ENCODE peak calls at places on chromosomes 2 and 18, in five cellular contexts. E is heart left ventricle, G is mesendoderm, W is lower lobe of right lung, H is RWPE1. R is an unnamed sample.

GRCh38 chr2:119609337-119609736 is 65.1 kb downstream of the CFAP221 start:
- DNase-seq in E (no peak), H (no peak), W (no peak), G (no peak), R (no peak)

GRCh38 chr2:109371481-109372170 is 242.1 kb downstream of the SEPTIN10 start:
- DNase-seq in W (no peak), H (no peak), E (no peak), G (no peak), R (no peak)

GRCh38 chr2:143745060-143745459 is 615.8 kb downstream of the ARHGAP15 start:
- DNase-seq in W (no peak), G (peak; percentile 92), E (no peak), H (no peak), R (no peak)

GRCh38 chr18:40974448-40974847 is 980.6 kb upstream of the PIK3C3 start:
- DNase-seq in E (no peak), G (no peak), W (no peak), H (no peak), R (no peak)

GRCh38 chr18:57077786-57078552 is 68.9 kb upstream of the BOD1L2 start:
- DNase-seq in H (no peak), W (no peak), E (no peak), G (no peak), R (no peak)

GRCh38 chr2:59664946-59665345 is 888.5 kb downstream of the BCL11A start:
- DNase-seq in G (no peak), H (no peak), E (no peak), W (no peak), R (no peak)

GRCh38 chr2:74712223-74713053 is 58.4 kb downstream of the SEMA4F start:
- DNase-seq in H (peak; percentile 41), E (no peak), W (no peak), G (no peak), R (peak; percentile 66)

GRCh38 chr18:57708288-57708687 is 86.7 kb upstream of the NARS1 start:
- DNase-seq in H (no peak), G (no peak), W (no peak), E (no peak), R (no peak)

GRCh38 chr18:36212301-36212977 is 25.1 kb downstream of the MOCOS start:
- DNase-seq in W (no peak), E (no peak), H (no peak), G (no peak), R (no peak)

GRCh38 chr2:220662415-220662814 is 909.7 kb downstream of the EPHA4 start:
- DNase-seq in H (no peak), W (no peak), G (no peak), E (no peak), R (no peak)

GRCh38 chr2:197538412-197538811 is 22.5 kb downstream of the MOB4 start:
- DNase-seq in G (no peak), W (no peak), H (no peak), E (no peak), R (no peak)

GRCh38 chr2:30782124-30782523 is 25.1 kb downstream of the CAPN13 start:
- DNase-seq in W (no peak), G (no peak), H (no peak), E (no peak), R (no peak)

GRCh38 chr18:54260376-54261072 is 8.8 kb upstream of the POLI start:
- DNase-seq in E (no peak), H (peak; percentile 43), W (peak; percentile 69), G (no peak), R (peak; percentile 67)

GRCh38 chr2:151176661-151177060 is 85.0 kb downstream of the RBM43 start:
- DNase-seq in E (no peak), G (peak; percentile 29), W (no peak), H (no peak), R (no peak)

GRCh38 chr2:233856184-233856583 is 1.8 kb upstream of the HJURP start:
- DNase-seq in E (no peak), G (no peak), H (no peak), W (no peak), R (no peak)

GRCh38 chr2:8015848-8016580 is 665.8 kb upstream of the ID2 start:
- DNase-seq in E (no peak), G (no peak), H (no peak), W (no peak), R (no peak)

GRCh38 chr2:240567872-240568677 is at the start of gene RNPEPL1:
- DNase-seq in G (no peak), H (no peak), E (peak; percentile 54), W (peak; percentile 68), R (no peak)

GRCh38 chr2:222300725-222301295 is 2.0 kb upstream of the PAX3 start:
- DNase-seq in W (no peak), E (no peak), H (no peak), G (peak; percentile 82), R (no peak)

GRCh38 chr2:219596954-219597551 is 604 bp upstream of the STK11IP start:
- DNase-seq in E (no peak), G (peak; percentile 52), W (no peak), H (no peak), R (no peak)

GRCh38 chr2:67268806-67269205 is 128.3 kb upstream of the ETAA1 start:
- DNase-seq in H (peak; percentile 38), G (no peak), W (no peak), E (no peak), R (peak; percentile 83)

GRCh38 chr2:121360566-121361300 is 75.7 kb upstream of the TFCP2L1 start:
- DNase-seq in E (no peak), H (peak; percentile 89), G (no peak), W (peak; percentile 66), R (peak; percentile 68)
- H3K27ac ChIP-seq in E (peak overlapping the region; percentile 12), H (peak overlapping the region; percentile 81), G (no peak overlapping the region), W (no peak overlapping the region), R (peak overlapping the region; percentile 42)

DNA sequence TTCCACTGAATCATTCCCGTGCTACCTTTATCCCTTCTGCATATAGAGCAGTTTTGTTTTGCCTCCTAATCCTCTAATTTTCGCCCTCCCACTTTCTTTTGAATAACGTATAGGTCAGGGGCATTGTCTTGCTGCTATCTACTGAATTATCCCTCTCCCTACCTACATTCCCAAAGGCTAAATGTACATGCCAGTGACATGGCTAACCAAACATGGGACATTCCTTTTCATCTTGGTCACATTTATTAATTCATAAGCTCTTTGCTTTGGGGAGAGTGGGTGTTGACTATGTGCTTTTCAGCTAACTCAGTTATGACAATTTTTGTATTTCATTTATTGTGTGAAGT is 5.1 kb downstream of the DAW1 start:
- DNase-seq in H (no peak), W (no peak), G (no peak), E (no peak), R (no peak)
- H3K27ac ChIP-seq in H (no peak overlapping the region), W (no peak overlapping the region), G (no peak overlapping the region), E (peak overlapping the region; percentile 70), R (no peak overlapping the region)

GRCh38 chr2:102618452-102619413 is 620 bp upstream of the SLC9A2 start:
- DNase-seq in H (no peak), E (peak; percentile 19), G (peak; percentile 16), W (peak; percentile 60), R (no peak)
- H3K27ac ChIP-seq in H (no peak overlapping the region), E (no peak overlapping the region), G (no peak overlapping the region), W (no peak overlapping the region), R (no peak overlapping the region)

GRCh38 chr2:62382122-62382521 is 123.9 kb downstream of the TMEM17 start:
- DNase-seq in H (peak; percentile 11), G (no peak), W (no peak), E (no peak), R (no peak)
- H3K27ac ChIP-seq in H (no peak overlapping the region), G (no peak overlapping the region), W (no peak overlapping the region), E (no peak overlapping the region), R (no peak overlapping the region)

DNA sequence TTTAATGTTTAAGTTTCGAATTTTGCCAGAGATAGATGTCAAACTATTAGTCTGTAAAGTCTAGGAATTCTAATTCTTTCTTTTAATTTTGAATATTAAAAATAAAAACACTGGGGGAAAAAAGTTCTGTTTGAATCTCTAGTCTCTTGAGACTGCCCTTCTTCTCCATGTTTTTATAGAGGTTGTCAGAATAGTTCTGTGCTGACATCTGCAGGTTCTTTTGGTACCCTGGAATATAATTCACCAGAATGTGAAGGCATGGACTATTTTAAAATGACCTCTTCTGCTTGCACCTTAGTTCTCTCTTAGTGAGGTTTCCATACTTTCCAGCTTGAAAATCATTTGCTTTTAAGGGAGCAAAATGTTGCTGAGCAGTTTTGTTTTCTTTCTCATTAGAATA is 121.0 kb upstream of the MSTN start:
- DNase-seq in H (no peak), W (no peak), E (no peak), G (no peak), R (no peak)
- H3K27ac ChIP-seq in H (no peak overlapping the region), W (no peak overlapping the region), E (peak overlapping the region; percentile 24), G (no peak overlapping the region), R (no peak overlapping the region)

GRCh38 chr2:235850289-235850688 is 317.9 kb downstream of the GBX2 start:
- DNase-seq in H (no peak), G (no peak), E (no peak), W (no peak), R (no peak)

GRCh38 chr2:235850771-235851551 is 317.2 kb downstream of the GBX2 start:
- DNase-seq in G (peak; percentile 5), H (no peak), W (no peak), E (no peak), R (no peak)

GRCh38 chr2:235854276-235854675 is 313.9 kb downstream of the GBX2 start:
- DNase-seq in G (no peak), H (no peak), E (no peak), W (no peak), R (no peak)

GRCh38 chr2:235851841-235852527 is 316.2 kb downstream of the GBX2 start:
- DNase-seq in E (no peak), H (no peak), W (no peak), G (no peak), R (no peak)

DNA sequence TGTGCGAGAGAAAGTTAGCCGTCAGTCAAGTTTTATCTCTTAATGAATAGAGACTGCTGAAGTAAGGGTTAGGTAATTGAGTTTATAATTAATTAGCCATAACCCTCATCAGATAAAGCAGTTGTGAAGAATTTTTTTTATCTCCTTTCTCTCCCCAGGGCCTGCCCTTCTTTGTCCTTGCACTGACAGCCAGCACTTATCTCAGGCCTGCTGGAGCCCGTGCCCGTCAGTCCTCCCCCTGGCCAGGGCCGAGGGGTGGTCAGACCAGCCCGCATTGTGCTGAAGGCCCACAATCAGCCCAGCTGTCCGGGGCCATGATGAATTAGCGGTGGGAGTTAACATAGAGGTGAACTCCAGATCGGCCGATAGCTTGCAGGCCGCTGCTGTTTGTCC is 315.7 kb downstream of the GBX2 start:
- DNase-seq in G (peak; percentile 21), E (no peak), H (no peak), W (no peak), R (no peak)
- H3K27ac ChIP-seq in G (no peak overlapping the region), E (no peak overlapping the region), H (no peak overlapping the region), W (no peak overlapping the region), R (no peak overlapping the region)